ENCODE peak calls at places on chromosomes 2 and 18, in five cellular contexts. Q is breast epithelium, H is mammary epithelial cell, F is endothelial cell of umbilical vein, N is brain microvascular endothelial cell. V is an unnamed sample. For H3K36me3, the result is how much of the 10 kb centered on the place peaks cover.

GRCh38 chr18:5456577-5457466 is 87.0 kb downstream of the EPB41L3 start:
- DNase-seq in Q (no peak), H (no peak), F (peak), N (peak), V (no peak)

GRCh38 chr2:237588044-237588696 is 2.4 kb downstream of the RAB17 start:
- DNase-seq in Q (no peak), H (no peak), F (no peak), N (no peak), V (no peak)

GRCh38 chr2:239278941-239279365 is 121.9 kb downstream of the HDAC4 start:
- DNase-seq in Q (no peak), H (no peak), F (no peak), N (peak), V (no peak)

GRCh38 chr2:166593403-166593802 is 99.4 kb upstream of the SCN7A start:
- DNase-seq in Q (no peak), H (peak), F (peak), N (peak), V (no peak)

GRCh38 chr2:40364143-40364903 is 87.6 kb downstream of the SLC8A1 start:
- DNase-seq in Q (no peak), H (no peak), F (peak), N (no peak), V (no peak)

GRCh38 chr2:237488901-237489860 is 2.1 kb downstream of the MLPH start:
- DNase-seq in Q (no peak), H (peak), F (no peak), N (no peak), V (peak)

GRCh38 chr18:75210274-75211001 is at the start of gene TSHZ1:
- DNase-seq in Q (no peak), H (peak), F (peak), N (peak), V (peak)

GRCh38 chr2:178327516-178327915 is 123.5 kb downstream of the PRKRA start:
- DNase-seq in Q (no peak), H (no peak), F (no peak), N (no peak), V (no peak)

GRCh38 chr18:59835656-59836379 is 64.0 kb upstream of the PMAIP1 start:
- DNase-seq in Q (no peak), H (no peak), F (no peak), N (peak), V (no peak)

GRCh38 chr2:135744761-135745314 is 3.2 kb downstream of the UBXN4 start:
- DNase-seq in Q (no peak), H (peak), F (peak), N (peak), V (no peak)

GRCh38 chr2:241309684-241310117 is 5.8 kb downstream of the HDLBP start:
- DNase-seq in Q (no peak), H (peak), F (no peak), N (peak), V (no peak)

GRCh38 chr2:62475172-62476011 is 30.6 kb downstream of the TMEM17 start:
- DNase-seq in Q (no peak), H (peak), F (peak), N (no peak), V (no peak)

GRCh38 chr2:88885679-88886402 is 194.4 kb downstream of the RPIA start:
- DNase-seq in Q (no peak), H (no peak), F (no peak), N (no peak), V (no peak)

GRCh38 chr2:38485734-38486133 is 108.7 kb upstream of the ATL2 start:
- DNase-seq in Q (no peak), H (no peak), F (no peak), N (no peak), V (no peak)

GRCh38 chr18:58222439-58223125 is 178.6 kb downstream of the NEDD4L start:
- DNase-seq in Q (no peak), H (peak), F (peak), N (no peak), V (no peak)

GRCh38 chr2:186572705-186573104 is 17.2 kb upstream of the ITGAV start:
- DNase-seq in Q (no peak), H (peak), F (no peak), N (no peak), V (no peak)

GRCh38 chr2:21289994-21290393 is 166.2 kb downstream of the TDRD15 start:
- DNase-seq in Q (no peak), H (no peak), F (no peak), N (no peak), V (no peak)

GRCh38 chr2:134141598-134142340 is 112.1 kb upstream of the MGAT5 start:
- DNase-seq in Q (no peak), H (no peak), F (no peak), N (no peak), V (no peak)

GRCh38 chr2:222952204-222952603 is 91.4 kb downstream of the ACSL3 start:
- DNase-seq in Q (no peak), H (no peak), F (no peak), N (no peak), V (no peak)

GRCh38 chr2:240926516-240927389 is 20.6 kb downstream of the CROCC2 start:
- DNase-seq in Q (peak), H (no peak), F (no peak), N (no peak), V (no peak)

GRCh38 chr2:109542384-109542783 is 71.4 kb downstream of the SEPTIN10 start:
- DNase-seq in Q (no peak), H (no peak), F (no peak), N (no peak), V (no peak)

GRCh38 chr2:22807876-22808275 is 577.1 kb upstream of the KLHL29 start:
- DNase-seq in Q (no peak), H (peak), F (no peak), N (no peak), V (no peak)

GRCh38 chr2:239283288-239283945 is 117.4 kb downstream of the HDAC4 start:
- DNase-seq in Q (peak), H (no peak), F (no peak), N (no peak), V (no peak)

GRCh38 chr2:128691526-128691925 is 372.9 kb upstream of the HS6ST1 start:
- DNase-seq in Q (no peak), H (no peak), F (no peak), N (no peak), V (no peak)

GRCh38 chr18:50282521-50283335 is 1.4 kb upstream of the MBD1 start:
- DNase-seq in Q (no peak), H (no peak), F (no peak), N (no peak), V (no peak)

GRCh38 chr2:10542033-10542432 is 93.9 kb upstream of the ODC1 start:
- DNase-seq in Q (no peak), H (no peak), F (no peak), N (no peak), V (no peak)

GRCh38 chr2:193869564-193869963 is 1674.8 kb upstream of the TMEFF2 start:
- DNase-seq in Q (no peak), H (no peak), F (no peak), N (no peak), V (no peak)
- H3K4me3 ChIP-seq in Q (no peak), H (no peak), F (no peak), N (no peak), V (no peak)

GRCh38 chr2:31688282-31688681 is 107.5 kb upstream of the SRD5A2 start:
- DNase-seq in Q (no peak), H (no peak), F (no peak), N (no peak), V (no peak)
- TF ChIP-seq CTCF in Q (no peak), H (peak), F (peak), N (peak), V (peak)

DNA sequence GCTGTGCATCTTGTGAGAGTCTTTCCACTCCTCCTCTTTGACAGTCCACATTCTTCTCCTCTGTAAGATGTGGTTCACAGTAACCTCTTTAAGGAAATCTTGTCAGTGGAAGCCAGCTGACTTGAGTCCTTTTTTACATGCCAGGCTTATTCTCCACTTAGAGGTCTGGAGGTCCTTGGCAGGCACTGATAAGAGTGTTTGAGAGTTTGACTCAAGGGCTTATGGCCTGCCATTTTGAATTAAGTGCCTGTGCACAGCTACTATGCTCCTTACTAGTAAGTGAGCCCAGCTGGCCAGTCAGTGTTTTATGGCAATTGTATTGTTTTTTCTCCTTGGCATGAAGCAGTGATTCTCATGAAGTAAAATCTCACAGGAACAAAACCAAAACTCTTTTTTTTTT is 108.8 kb upstream of the IL1R2 start:
- DNase-seq in Q (no peak), H (no peak), F (no peak), N (no peak), V (no peak)
- H3K36me3 ChIP-seq in Q (under half), H (under half), F (under half), N (under half), V (under half)

GRCh38 chr2:230205034-230205433 is 14.8 kb downstream of the SP110 start:
- DNase-seq in Q (no peak), H (no peak), F (no peak), N (no peak), V (no peak)
- H3K4me3 ChIP-seq in Q (no peak), H (no peak), F (no peak), N (no peak), V (no peak)

GRCh38 chr2:99880148-99880983 is 262.0 kb downstream of the AFF3 start:
- DNase-seq in Q (no peak), H (peak), F (peak), N (peak), V (peak)

GRCh38 chr2:99878951-99879350 is 263.4 kb downstream of the AFF3 start:
- DNase-seq in Q (no peak), H (peak), F (peak), N (peak), V (no peak)

GRCh38 chr2:99879481-99879880 is 262.9 kb downstream of the AFF3 start:
- DNase-seq in Q (no peak), H (peak), F (peak), N (no peak), V (no peak)

GRCh38 chr2:99881901-99882591 is 260.3 kb downstream of the AFF3 start:
- DNase-seq in Q (no peak), H (peak), F (peak), N (peak), V (peak)

DNA sequence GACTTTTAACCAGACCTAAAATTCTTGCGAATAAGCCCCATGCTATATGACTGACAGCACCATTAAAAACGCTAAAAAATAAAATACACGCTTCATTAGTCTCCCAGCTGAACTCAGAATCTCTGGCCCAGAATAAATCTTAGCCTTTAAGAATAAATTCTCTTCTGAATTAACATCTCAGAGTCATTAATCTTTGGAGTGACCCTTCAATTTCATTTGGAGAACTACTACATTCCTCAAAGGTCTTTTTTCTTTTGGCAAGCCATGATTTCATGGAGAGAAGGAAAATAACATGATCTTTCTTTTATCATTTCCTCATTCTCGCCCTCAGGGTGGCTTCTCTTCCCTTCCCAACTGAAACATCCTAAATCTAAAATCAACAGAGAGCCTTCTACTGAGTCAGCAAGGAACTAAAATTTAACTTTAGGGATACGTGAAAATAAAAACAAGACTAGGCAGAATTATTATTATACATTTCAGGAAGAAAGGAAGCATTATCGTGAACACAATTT is 259.0 kb downstream of the AFF3 start:
- DNase-seq in Q (no peak), H (no peak), F (peak), N (no peak), V (no peak)
- TF ChIP-seq CTCF in Q (no peak), H (no peak), F (no peak), N (no peak), V (no peak)

GRCh38 chr2:27381577-27382181 is 1.1 kb upstream of the ZNF513 start:
- DNase-seq in Q (no peak), H (no peak), F (no peak), N (no peak), V (no peak)
- H3K36me3 ChIP-seq in Q (under half), H (under half), F (under half), N (half or more), V (under half)

GRCh38 chr2:188974184-188974583 is at the start of gene COL3A1:
- DNase-seq in Q (no peak), H (no peak), F (peak), N (peak), V (no peak)

GRCh38 chr2:188978291-188979081 is 4.3 kb downstream of the COL3A1 start:
- DNase-seq in Q (no peak), H (peak), F (peak), N (peak), V (peak)

GRCh38 chr2:188975497-188976102 is 1.4 kb downstream of the COL3A1 start:
- DNase-seq in Q (no peak), H (no peak), F (no peak), N (peak), V (no peak)

GRCh38 chr2:188979119-188979729 is 5.1 kb downstream of the COL3A1 start:
- DNase-seq in Q (no peak), H (no peak), F (no peak), N (no peak), V (no peak)

DNA sequence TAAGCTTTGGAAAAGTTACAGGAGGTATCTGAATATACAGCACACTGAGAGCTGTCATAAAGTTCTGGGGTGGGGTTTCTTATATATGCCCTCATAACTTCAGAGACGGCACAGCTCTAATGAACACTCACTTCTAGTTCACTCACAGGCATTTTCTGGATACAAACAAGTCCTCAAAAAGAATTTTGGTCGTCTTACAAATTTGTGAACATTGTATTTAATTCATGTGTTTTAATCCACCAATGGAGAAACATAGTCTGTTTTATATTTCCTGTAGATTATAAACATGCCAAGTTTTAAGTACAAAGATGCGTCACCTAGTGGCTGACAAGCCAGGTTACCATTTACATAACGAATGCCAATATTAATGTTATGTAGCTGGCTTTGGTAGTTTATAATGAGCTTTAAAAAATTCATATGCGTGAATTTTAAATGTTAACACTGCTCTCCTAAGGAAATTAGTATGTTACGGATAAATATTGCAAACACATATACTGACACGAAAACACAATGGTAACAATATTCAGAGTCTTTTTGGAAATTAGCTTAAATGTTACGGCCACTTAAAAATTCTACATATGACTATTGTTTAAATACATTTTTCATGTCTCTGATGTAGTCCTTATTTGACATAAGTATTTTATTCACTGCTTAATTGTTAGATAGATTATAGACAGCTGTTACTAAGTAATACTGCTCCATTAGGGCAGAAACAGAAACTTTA is 2.5 kb downstream of the COL3A1 start:
- DNase-seq in Q (no peak), H (no peak), F (peak), N (peak), V (no peak)
- H3K4me3 ChIP-seq in Q (peak), H (no peak), F (no peak), N (peak), V (no peak)

GRCh38 chr18:64966667-64967066 is 784.1 kb upstream of the CDH7 start:
- DNase-seq in Q (no peak), H (no peak), F (no peak), N (no peak), V (no peak)
- TF ChIP-seq CTCF in Q (no peak), H (no peak), F (no peak), N (no peak), V (no peak)

V was measured in kidney epithelial cell.